ENCODE peak calls at places on chromosomes 7 and 10, in seven cellular contexts. X, Y, R, V, O, U and G are unnamed samples.

GRCh38 chr10:114364726-114365125 is 39.6 kb downstream of the AFAP1L2 start:
- DNase-seq in X (no peak), Y (no peak), U (no peak), O (no peak), R (no peak), V (no peak), G (no peak)

GRCh38 chr10:44462338-44462914 is 77.5 kb upstream of the CXCL12 start:
- DNase-seq in X (no peak), O (no peak), V (no peak), Y (no peak), U (no peak), R (no peak), G (no peak)

GRCh38 chr7:150379590-150380379 is 655 bp downstream of the ZNF775 start:
- DNase-seq in U (no peak), X (no peak), Y (peak; percentile 36), O (no peak), R (peak; percentile 55), V (no peak), G (peak; percentile 40)

GRCh38 chr10:125057158-125058001 is 103.0 kb downstream of the CTBP2 start:
- DNase-seq in O (no peak), U (no peak), R (peak; percentile 57), Y (peak; percentile 98), V (no peak), X (no peak), G (peak; percentile 91)

GRCh38 chr7:98387544-98388226 is 13.2 kb downstream of the BAIAP2L1 start:
- DNase-seq in R (no peak), U (no peak), Y (no peak), V (no peak), O (no peak), X (no peak), G (no peak)

GRCh38 chr7:139886206-139886605 is 57.1 kb downstream of the TBXAS1 start:
- DNase-seq in V (no peak), R (no peak), X (no peak), O (no peak), U (no peak), Y (peak; percentile 25), G (no peak)

GRCh38 chr10:102436312-102436711 is 3.9 kb upstream of the CUEDC2 start:
- DNase-seq in R (no peak), X (no peak), Y (no peak), O (no peak), U (no peak), V (no peak), G (no peak)

GRCh38 chr7:19105546-19105945 is 11.9 kb downstream of the TWIST1 start:
- DNase-seq in Y (no peak), R (no peak), V (no peak), X (no peak), U (no peak), O (no peak), G (peak; percentile 35)

GRCh38 chr10:8369666-8370065 is 315.2 kb downstream of the GATA3 start:
- DNase-seq in U (no peak), R (peak; percentile 61), O (peak; percentile 13), X (no peak), Y (no peak), V (no peak), G (peak; percentile 17)

GRCh38 chr10:72275351-72276012 is 1.8 kb downstream of the DDIT4 start:
- DNase-seq in X (no peak), Y (no peak), R (no peak), U (peak; percentile 15), O (no peak), V (no peak), G (no peak)

GRCh38 chr10:132383026-132383565 is 13.9 kb upstream of the PWWP2B start:
- DNase-seq in Y (no peak), O (no peak), V (no peak), R (no peak), X (no peak), U (no peak), G (no peak)

GRCh38 chr7:48246073-48246472 is 74.8 kb downstream of the ABCA13 start:
- DNase-seq in O (no peak), Y (no peak), X (no peak), R (no peak), V (no peak), U (no peak), G (no peak)

GRCh38 chr7:96084880-96085551 is 236.9 kb downstream of the SLC25A13 start:
- DNase-seq in V (no peak), X (no peak), Y (peak; percentile 77), R (peak; percentile 30), U (no peak), O (no peak), G (peak; percentile 85)

GRCh38 chr7:124089621-124090020 is 56.8 kb upstream of the TMEM229A start:
- DNase-seq in O (no peak), Y (no peak), R (no peak), V (no peak), X (no peak), U (no peak), G (no peak)

GRCh38 chr7:43625453-43625852 is 42.5 kb downstream of the STK17A start:
- DNase-seq in R (no peak), U (no peak), X (no peak), O (no peak), Y (no peak), V (peak; percentile 17), G (no peak)

GRCh38 chr7:137626469-137627067 is 220.2 kb downstream of the DGKI start:
- DNase-seq in Y (peak; percentile 20), V (no peak), R (peak; percentile 39), X (no peak), U (peak; percentile 83), O (peak; percentile 21), G (peak; percentile 57)

GRCh38 chr7:25122373-25122772 is 2.7 kb downstream of the CYCS start:
- DNase-seq in Y (peak; percentile 49), U (no peak), R (no peak), V (no peak), O (no peak), X (no peak), G (peak; percentile 62)

GRCh38 chr7:134315679-134316538 is 821 bp downstream of the SLC35B4 start:
- DNase-seq in Y (peak; percentile 5), O (no peak), V (no peak), R (no peak), X (no peak), U (peak; percentile 60), G (peak; percentile 52)

GRCh38 chr10:100747826-100748231 is 2.4 kb downstream of the PAX2 start:
- DNase-seq in Y (no peak), R (no peak), U (peak; percentile 62), V (no peak), X (no peak), O (no peak), G (no peak)

GRCh38 chr10:28986117-28986792 is 302.6 kb upstream of the LYZL1 start:
- DNase-seq in U (no peak), Y (peak; percentile 47), V (no peak), O (no peak), X (no peak), R (peak; percentile 72), G (peak; percentile 61)

GRCh38 chr7:156487811-156488523 is 152.6 kb upstream of the RNF32 start:
- DNase-seq in X (no peak), O (no peak), Y (no peak), V (no peak), R (no peak), U (no peak), G (no peak)

GRCh38 chr7:45594780-45595535 is 20.8 kb downstream of the ADCY1 start:
- DNase-seq in X (no peak), R (no peak), Y (no peak), V (no peak), U (no peak), O (no peak), G (no peak)

GRCh38 chr7:26151650-26151952 is 397 bp upstream of the NFE2L3 start:
- DNase-seq in V (no peak), X (no peak), U (no peak), R (no peak), O (no peak), Y (no peak), G (no peak)

GRCh38 chr10:10804998-10805737 is 212.5 kb upstream of the CELF2 start:
- DNase-seq in O (no peak), U (no peak), R (peak; percentile 35), V (no peak), Y (peak; percentile 78), X (no peak), G (peak; percentile 64)

GRCh38 chr10:72335394-72336258 is 19.1 kb downstream of the DNAJB12 start:
- DNase-seq in Y (no peak), U (no peak), R (no peak), X (peak; percentile 31), O (no peak), V (no peak), G (no peak)

GRCh38 chr7:51126324-51126723 is 190.3 kb downstream of the COBL start:
- DNase-seq in Y (no peak), R (no peak), U (no peak), O (no peak), X (no peak), V (no peak), G (no peak)